ENCODE peak calls at places on chromosomes 3 and 15, in four cellular contexts. T, V, J and Q are unnamed samples.

GRCh38 chr3:21839592-21839991 is 88.6 kb upstream of the ZNF385D start:
- DNase-seq in T (no peak), V (peak; percentile 8), J (peak; percentile 53), Q (no peak)

GRCh38 chr15:51186846-51187340 is 92.2 kb upstream of the TNFAIP8L3 start:
- DNase-seq in T (no peak), V (no peak), J (no peak), Q (no peak)

GRCh38 chr3:14369675-14370669 is 32.4 kb upstream of the SLC6A6 start:
- DNase-seq in T (peak; percentile 52), V (peak; percentile 63), J (no peak), Q (no peak)

GRCh38 chr3:180909369-180910127 is 2.9 kb upstream of the FXR1 start:
- DNase-seq in T (no peak), V (no peak), J (no peak), Q (no peak)

GRCh38 chr3:100040446-100040845 is 73.9 kb downstream of the FILIP1L start:
- DNase-seq in T (no peak), V (peak; percentile 22), J (peak; percentile 68), Q (peak; percentile 36)

GRCh38 chr15:51077565-51078153 is 17.0 kb downstream of the TNFAIP8L3 start:
- DNase-seq in T (peak; percentile 66), V (peak; percentile 68), J (no peak), Q (no peak)

GRCh38 chr15:23954931-23955330 is 267.8 kb upstream of the NDN start:
- DNase-seq in T (no peak), V (no peak), J (no peak), Q (no peak)

GRCh38 chr3:50238549-50239026 is 2.6 kb downstream of the GNAI2 start:
- DNase-seq in T (peak; percentile 87), V (peak; percentile 96), J (no peak), Q (no peak)

GRCh38 chr3:99895706-99896441 is 78.2 kb downstream of the CMSS1 start:
- DNase-seq in T (no peak), V (peak; percentile 17), J (peak; percentile 95), Q (peak; percentile 82)

GRCh38 chr15:51244366-51244977 is 93.9 kb downstream of the CYP19A1 start:
- DNase-seq in T (no peak), V (no peak), J (peak; percentile 30), Q (no peak)

GRCh38 chr3:76487446-76487845 is 552.5 kb upstream of the ROBO2 start:
- DNase-seq in T (no peak), V (no peak), J (peak; percentile 85), Q (peak; percentile 72)

GRCh38 chr15:63521405-63522142 is 17.2 kb downstream of the USP3 start:
- DNase-seq in T (no peak), V (no peak), J (peak; percentile 73), Q (no peak)

GRCh38 chr3:107211608-107212007 is 165.6 kb upstream of the CCDC54 start:
- DNase-seq in T (no peak), V (no peak), J (no peak), Q (peak; percentile 88)

GRCh38 chr3:107216711-107217110 is 160.5 kb upstream of the CCDC54 start:
- DNase-seq in T (no peak), V (peak; percentile 11), J (peak; percentile 91), Q (peak; percentile 95)

GRCh38 chr3:107209302-107210060 is 167.8 kb upstream of the CCDC54 start:
- DNase-seq in T (no peak), V (no peak), J (no peak), Q (no peak)

GRCh38 chr3:107216229-107216628 is 161.0 kb upstream of the CCDC54 start:
- DNase-seq in T (no peak), V (no peak), J (no peak), Q (no peak)

DNA sequence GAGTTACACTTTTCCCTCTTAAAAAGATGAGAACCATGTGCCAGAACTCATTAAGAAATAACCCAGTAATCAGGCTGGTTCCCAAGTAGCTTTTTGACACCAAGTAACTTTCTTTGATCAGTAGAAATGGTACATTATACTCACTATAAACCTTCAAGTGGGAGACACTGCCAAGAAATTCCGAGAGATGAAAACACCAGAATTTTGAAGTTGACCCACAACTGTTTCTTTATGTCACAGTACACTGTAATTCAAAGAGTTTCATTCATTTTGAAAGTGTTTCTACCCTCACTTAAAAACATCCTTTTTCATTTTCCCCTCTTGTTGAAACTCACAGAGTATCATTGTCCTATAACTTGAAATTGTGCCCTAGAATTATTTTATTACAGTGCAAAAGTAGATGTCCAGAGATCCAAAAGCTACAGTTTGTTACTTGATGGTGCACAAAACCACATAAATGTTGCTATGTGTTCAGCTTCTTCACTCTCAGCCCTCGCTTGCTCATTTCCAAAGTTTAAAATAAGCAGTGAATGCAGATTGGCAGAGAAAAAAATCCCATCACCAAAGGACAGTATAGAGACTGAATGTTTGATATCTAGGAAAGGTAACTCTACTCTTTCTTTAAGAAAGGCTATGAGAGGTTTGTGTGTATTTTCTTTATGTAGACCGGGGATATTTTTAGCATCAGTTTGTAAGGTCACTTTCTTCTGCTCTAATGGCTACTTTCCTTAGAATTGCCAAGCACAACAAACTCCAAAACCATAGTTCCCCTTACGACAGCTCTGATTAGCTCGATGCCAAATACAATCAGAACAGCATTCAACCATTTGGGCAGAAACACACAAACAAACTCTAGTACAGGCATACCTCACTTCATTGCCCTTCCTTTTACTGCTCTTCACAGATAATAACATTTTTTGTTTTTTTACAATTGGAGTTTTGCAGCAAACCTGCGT is 164.3 kb upstream of the CCDC54 start:
- DNase-seq in T (no peak), V (no peak), J (peak; percentile 15), Q (no peak)
- H3K27ac ChIP-seq in T (no peak overlapping the region), V (no peak overlapping the region), J (no peak overlapping the region), Q (peak overlapping the region; percentile 98)

GRCh38 chr15:67784856-67785430 is 40.4 kb upstream of the SKOR1 start:
- DNase-seq in T (no peak), V (no peak), J (no peak), Q (no peak)

GRCh38 chr15:67788986-67789385 is 36.3 kb upstream of the SKOR1 start:
- DNase-seq in T (no peak), V (no peak), J (no peak), Q (no peak)

GRCh38 chr15:67784057-67784781 is 41.1 kb upstream of the SKOR1 start:
- DNase-seq in T (no peak), V (no peak), J (no peak), Q (no peak)

GRCh38 chr15:67785431-67785830 is 39.9 kb upstream of the SKOR1 start:
- DNase-seq in T (no peak), V (no peak), J (no peak), Q (no peak)

DNA sequence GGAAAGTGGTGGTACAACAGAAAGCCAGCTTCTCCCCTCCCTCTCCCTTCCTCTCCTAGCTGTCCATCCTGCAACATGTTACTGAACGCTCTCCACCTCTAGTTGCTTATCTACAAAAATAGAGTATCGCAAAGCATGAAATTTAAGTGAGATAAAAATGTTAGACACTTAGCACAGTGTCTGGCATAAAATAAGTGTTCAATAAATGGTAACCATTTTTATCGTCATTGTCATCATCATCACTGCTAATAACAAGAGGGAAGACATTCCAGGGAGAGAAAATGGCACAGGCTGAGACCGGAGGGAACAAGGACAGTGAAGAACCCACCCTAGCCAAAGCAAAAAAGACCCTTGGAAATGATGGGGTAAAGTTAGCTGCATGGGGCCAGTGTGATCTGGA is 38.7 kb upstream of the SKOR1 start:
- DNase-seq in T (no peak), V (no peak), J (no peak), Q (no peak)
- H3K4me1 ChIP-seq in T (no peaks in the 10 kb centered on the region), V (peaks cover 13% of the 10 kb centered on the region), J (no peaks in the 10 kb centered on the region), Q (no peaks in the 10 kb centered on the region)

DNA sequence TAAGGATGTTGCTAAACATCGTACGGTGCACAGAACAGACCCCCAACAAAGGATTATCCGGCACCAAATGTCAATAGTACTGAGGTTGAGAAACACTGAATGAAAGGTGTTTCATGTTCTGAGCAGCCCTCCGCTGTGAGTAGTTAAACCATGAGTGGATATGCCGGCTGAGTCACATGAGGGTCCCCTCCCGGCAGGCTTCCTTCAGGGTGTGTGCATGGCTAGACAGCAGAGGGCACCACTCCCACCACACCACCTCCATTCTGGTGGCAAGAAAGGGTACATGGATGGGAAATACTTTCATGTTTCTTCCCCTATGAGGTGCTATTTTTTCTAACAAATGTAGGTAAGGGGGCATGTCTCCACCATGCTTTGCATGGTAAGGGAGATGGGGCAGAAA is 128.3 kb upstream of the SEMA6D start:
- DNase-seq in T (no peak), V (no peak), J (no peak), Q (no peak)
- H3K27ac ChIP-seq in T (no peak overlapping the region), V (no peak overlapping the region), J (no peak overlapping the region), Q (no peak overlapping the region)

DNA sequence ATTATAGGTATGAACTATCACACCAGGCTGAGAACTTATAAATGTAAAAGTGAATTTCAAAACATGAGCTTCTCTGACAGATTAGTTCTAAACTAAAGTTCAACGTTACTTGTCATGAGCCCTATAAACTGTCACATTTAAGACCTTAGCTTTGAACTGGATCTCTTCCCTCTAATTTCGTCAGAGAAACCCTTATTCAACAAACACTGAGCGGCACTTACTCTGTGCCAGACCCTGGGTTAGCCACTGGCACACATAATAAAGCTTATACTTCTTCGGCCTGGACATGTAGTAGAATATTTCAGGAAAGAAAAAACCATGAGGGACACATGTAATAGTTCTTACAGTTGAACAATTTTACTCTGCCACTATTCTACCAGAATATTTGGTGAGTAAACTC is 5.6 kb downstream of the PCYT1A start:
- DNase-seq in T (no peak), V (no peak), J (no peak), Q (no peak)
- H3K4me1 ChIP-seq in T (peaks cover 84% of the 10 kb centered on the region), V (peaks cover 58% of the 10 kb centered on the region), J (peaks cover 10% of the 10 kb centered on the region), Q (peaks cover 24% of the 10 kb centered on the region)

GRCh38 chr3:104526901-104527401 is 839.8 kb upstream of the ALCAM start:
- DNase-seq in T (no peak), V (no peak), J (no peak), Q (no peak)
- H3K27ac ChIP-seq in T (no peak overlapping the region), V (no peak overlapping the region), J (no peak overlapping the region), Q (no peak overlapping the region)